ENCODE peak calls at places on chromosome 1, in eight cellular contexts. T is GM12865; Z is hepatocyte; B is ELR; A is amniotic stem cell; P is fibroblast of mammary gland; C is activated CD4-positive, alpha-beta T cell treated with anti-CD3 and anti-CD28 coated beads, Interleukin-2, amount 10 ng/mL, durations not matched to agents 24 days and 14 days; J is anterior cingulate cortex. F is an unnamed sample.
A peak's percentile ranks its signal among the peaks of the same experiment; 100 is the strongest.

GRCh38 chr1:55817027-55817426 is 601.9 kb upstream of the USP24 start:
- DNase-seq in T (no peak), Z (no peak), B (no peak), A (no peak), P (no peak), C (no peak), J (no peak), F (no peak)

GRCh38 chr1:228141082-228141870 is 1.2 kb downstream of the GUK1 start:
- DNase-seq in T (peak; percentile 58), Z (peak; percentile 19), B (peak; percentile 66), A (no peak), P (peak; percentile 88), C (peak; percentile 85), J (no peak), F (peak; percentile 85)

GRCh38 chr1:227894831-227895451 is 52.8 kb downstream of the WNT9A start:
- DNase-seq in T (no peak), Z (no peak), B (no peak), A (no peak), P (no peak), C (no peak), J (no peak), F (no peak)

GRCh38 chr1:46804926-46805325 is 6.1 kb downstream of the CYP4B1 start:
- DNase-seq in T (no peak), Z (no peak), B (no peak), A (no peak), P (no peak), C (no peak), J (no peak), F (no peak)

GRCh38 chr1:109876617-109877319 is 33.9 kb upstream of the CSF1 start:
- DNase-seq in T (no peak), Z (peak; percentile 48), B (peak; percentile 36), A (no peak), P (peak; percentile 56), C (no peak), J (no peak), F (peak; percentile 55)

GRCh38 chr1:201329286-201329685 is 46.0 kb downstream of the PKP1 start:
- DNase-seq in T (no peak), Z (no peak), B (no peak), A (no peak), P (peak; percentile 15), C (no peak), J (no peak), F (peak; percentile 16)

GRCh38 chr1:67683306-67683705 is 1.7 kb upstream of the GADD45A start:
- DNase-seq in T (no peak), Z (no peak), B (peak; percentile 87), A (no peak), P (peak; percentile 83), C (no peak), J (no peak), F (peak; percentile 86)

GRCh38 chr1:41370225-41370624 is 9.0 kb downstream of the FOXO6 start:
- DNase-seq in T (no peak), Z (no peak), B (no peak), A (no peak), P (no peak), C (no peak), J (no peak), F (no peak)

GRCh38 chr1:176694713-176695112 is 231.7 kb downstream of the PAPPA2 start:
- DNase-seq in T (no peak), Z (no peak), B (no peak), A (no peak), P (no peak), C (no peak), J (no peak), F (no peak)

GRCh38 chr1:202821467-202821866 is 10.7 kb downstream of the PCAT6 start:
- DNase-seq in T (no peak), Z (no peak), B (peak; percentile 12), A (no peak), P (no peak), C (no peak), J (no peak), F (peak; percentile 29)

GRCh38 chr1:24849653-24850295 is 80.3 kb downstream of the RUNX3 start:
- DNase-seq in T (peak; percentile 38), Z (peak; percentile 59), B (peak; percentile 48), A (no peak), P (peak; percentile 35), C (peak; percentile 71), J (no peak), F (peak; percentile 50)

GRCh38 chr1:151934048-151934493 is 24.8 kb upstream of the THEM4 start:
- DNase-seq in T (peak; percentile 64), Z (peak; percentile 81), B (peak; percentile 79), A (peak; percentile 28), P (peak; percentile 68), C (peak; percentile 87), J (no peak), F (peak; percentile 74)

GRCh38 chr1:18132707-18133066 is 25.1 kb downstream of the IGSF21 start:
- DNase-seq in T (no peak), Z (no peak), B (no peak), A (no peak), P (no peak), C (no peak), J (no peak), F (no peak)

GRCh38 chr1:10939654-10940450 is 72.6 kb upstream of the TARDBP start:
- DNase-seq in T (peak; percentile 88), Z (peak; percentile 33), B (no peak), A (no peak), P (no peak), C (peak; percentile 89), J (no peak), F (no peak)

GRCh38 chr1:224450956-224451350 is 16.4 kb upstream of the WDR26 start:
- DNase-seq in T (no peak), Z (no peak), B (no peak), A (no peak), P (no peak), C (no peak), J (no peak), F (no peak)

GRCh38 chr1:157288511-157288910 is 150.3 kb upstream of the ETV3 start:
- DNase-seq in T (no peak), Z (no peak), B (no peak), A (no peak), P (no peak), C (no peak), J (no peak), F (no peak)

GRCh38 chr1:39102537-39103320 is 76.6 kb downstream of the NDUFS5 start:
- DNase-seq in T (peak; percentile 86), Z (peak; percentile 78), B (peak; percentile 85), A (no peak), P (peak; percentile 82), C (peak; percentile 80), J (peak; percentile 47), F (peak; percentile 86)

GRCh38 chr1:225996946-225997545 is 2.1 kb downstream of the SDE2 start:
- DNase-seq in T (peak; percentile 52), Z (no peak), B (peak; percentile 54), A (no peak), P (peak; percentile 61), C (peak; percentile 66), J (no peak), F (peak; percentile 56)

GRCh38 chr1:115073298-115074087 is 15.8 kb downstream of the TSPAN2 start:
- DNase-seq in T (peak; percentile 13), Z (no peak), B (no peak), A (no peak), P (no peak), C (no peak), J (no peak), F (no peak)

GRCh38 chr1:169250022-169250421 is 117.6 kb downstream of the NME7 start:
- DNase-seq in T (no peak), Z (no peak), B (peak; percentile 30), A (no peak), P (peak; percentile 7), C (no peak), J (no peak), F (peak; percentile 17)

GRCh38 chr1:185603158-185603557 is 131.0 kb upstream of the HMCN1 start:
- DNase-seq in T (peak; percentile 35), Z (no peak), B (no peak), A (no peak), P (no peak), C (no peak), J (no peak), F (no peak)

GRCh38 chr1:8027748-8028631 is 1.9 kb upstream of the ERRFI1 start:
- DNase-seq in T (no peak), Z (no peak), B (peak; percentile 84), A (peak; percentile 55), P (peak; percentile 94), C (no peak), J (no peak), F (peak; percentile 89)

GRCh38 chr1:42282024-42282579 is 52.9 kb downstream of the FOXJ3 start:
- DNase-seq in T (no peak), Z (peak; percentile 8), B (peak; percentile 8), A (no peak), P (peak; percentile 86), C (no peak), J (no peak), F (peak; percentile 79)

GRCh38 chr1:161940866-161941591 is 82.6 kb downstream of the OLFML2B start:
- DNase-seq in T (no peak), Z (no peak), B (peak; percentile 31), A (no peak), P (peak; percentile 52), C (no peak), J (no peak), F (no peak)

GRCh38 chr1:214404154-214404553 is 123.2 kb downstream of the SMYD2 start:
- DNase-seq in T (no peak), Z (no peak), B (peak; percentile 93), A (no peak), P (peak; percentile 52), C (no peak), J (no peak), F (peak; percentile 71)

GRCh38 chr1:66495490-66495889 is 38.5 kb upstream of the SGIP1 start:
- DNase-seq in T (no peak), Z (no peak), B (no peak), A (no peak), P (peak; percentile 89), C (no peak), J (no peak), F (peak; percentile 34)

GRCh38 chr1:183484254-183484653 is 12.0 kb downstream of the SMG7 start:
- DNase-seq in T (no peak), Z (no peak), B (peak; percentile 17), A (no peak), P (no peak), C (no peak), J (no peak), F (no peak)

GRCh38 chr1:45172015-45172414 is 34.4 kb downstream of the ZSWIM5 start:
- DNase-seq in T (no peak), Z (peak; percentile 43), B (peak; percentile 18), A (no peak), P (peak; percentile 44), C (no peak), J (no peak), F (peak; percentile 14)

GRCh38 chr1:16026723-16027484 is 5.1 kb downstream of the CLCNKA start:
- DNase-seq in T (no peak), Z (peak; percentile 64), B (no peak), A (no peak), P (no peak), C (peak; percentile 66), J (no peak), F (no peak)

GRCh38 chr1:30375156-30375555 is 348.2 kb downstream of the MATN1 start:
- DNase-seq in T (no peak), Z (no peak), B (no peak), A (no peak), P (no peak), C (no peak), J (no peak), F (no peak)

GRCh38 chr1:90964444-90965035 is 57.3 kb downstream of the ZNF644 start:
- DNase-seq in T (no peak), Z (peak; percentile 13), B (peak; percentile 38), A (no peak), P (peak; percentile 29), C (no peak), J (no peak), F (peak; percentile 45)

GRCh38 chr1:67457247-67457646 is 27.0 kb upstream of the SERBP1 start:
- DNase-seq in T (no peak), Z (no peak), B (no peak), A (no peak), P (no peak), C (no peak), J (no peak), F (no peak)

GRCh38 chr1:40658895-40659648 is 6.4 kb downstream of the RIMS3 start:
- DNase-seq in T (no peak), Z (no peak), B (no peak), A (no peak), P (no peak), C (no peak), J (no peak), F (no peak)

GRCh38 chr1:118081387-118081786 is 103.6 kb downstream of the SPAG17 start:
- DNase-seq in T (peak; percentile 52), Z (peak; percentile 28), B (peak; percentile 20), A (no peak), P (no peak), C (peak; percentile 56), J (no peak), F (no peak)